ENCODE peak calls at places on chromosomes 2 and 18, in nine cellular contexts. Q is fibroblast of lung; F is CD8-positive, alpha-beta memory T cell; Y is effector memory CD4-positive, alpha-beta T cell; W is K562; K is sigmoid colon; Z is naive thymus-derived CD4-positive, alpha-beta T cell; G is left lung; T is thyroid gland. M is an unnamed sample.
A peak's percentile ranks its signal among the peaks of the same experiment; 100 is the strongest.

GRCh38 chr18:75207298-75208054 is 1.5 kb downstream of the PTGR3 start:
- DNase-seq in T (peak; percentile 52), W (peak; percentile 26), K (no peak), Z (no peak), Y (no peak), F (no peak), Q (peak; percentile 72), G (no peak), M (no peak)

GRCh38 chr2:60309326-60309725 is 244.1 kb downstream of the BCL11A start:
- DNase-seq in G (no peak), F (no peak), Q (no peak), T (no peak), K (no peak), W (no peak), Z (no peak), Y (no peak), M (no peak)

GRCh38 chr2:228094377-228094921 is 87.0 kb downstream of the SPHKAP start:
- DNase-seq in Y (no peak), G (no peak), W (no peak), F (no peak), Q (no peak), K (no peak), T (no peak), Z (no peak), M (no peak)

GRCh38 chr2:28296243-28296642 is 96.4 kb upstream of the FOSL2 start:
- DNase-seq in Z (no peak), T (no peak), Y (no peak), K (no peak), F (no peak), G (no peak), W (no peak), Q (peak; percentile 15), M (no peak)

GRCh38 chr2:13006829-13007715 is 290.3 kb downstream of the TRIB2 start:
- DNase-seq in G (no peak), K (peak; percentile 80), Q (peak; percentile 78), F (peak; percentile 40), Z (peak; percentile 50), Y (peak; percentile 34), W (peak; percentile 84), T (peak; percentile 39), M (peak; percentile 81)

GRCh38 chr2:45872211-45872610 is 220.7 kb downstream of the PRKCE start:
- DNase-seq in F (no peak), Q (no peak), Y (no peak), T (no peak), W (no peak), Z (no peak), G (no peak), K (no peak), M (no peak)

GRCh38 chr2:12738112-12738485 is 21.4 kb downstream of the TRIB2 start:
- DNase-seq in Q (peak; percentile 82), Z (no peak), T (no peak), W (no peak), Y (no peak), G (no peak), F (no peak), K (no peak), M (no peak)

GRCh38 chr2:69962986-69963730 is 1.7 kb upstream of the ASPRV1 start:
- DNase-seq in K (no peak), Z (no peak), W (no peak), T (no peak), Q (no peak), G (no peak), Y (no peak), F (no peak), M (no peak)

GRCh38 chr18:23460285-23461273 is 7.5 kb downstream of the RIOK3 start:
- DNase-seq in Y (no peak), Q (no peak), W (no peak), K (no peak), Z (no peak), T (no peak), F (no peak), G (no peak), M (no peak)

GRCh38 chr2:236949089-236949935 is 136.4 kb upstream of the COPS8 start:
- DNase-seq in W (no peak), Y (no peak), F (no peak), G (no peak), Z (no peak), K (peak; percentile 42), T (no peak), Q (no peak), M (no peak)

GRCh38 chr2:152126664-152127063 is 27.8 kb upstream of the CACNB4 start:
- DNase-seq in F (no peak), G (no peak), K (no peak), W (peak; percentile 23), Z (no peak), Q (no peak), T (no peak), Y (no peak), M (no peak)

GRCh38 chr18:37391698-37392548 is 173.7 kb downstream of the CELF4 start:
- DNase-seq in Y (no peak), F (no peak), K (no peak), W (peak; percentile 14), T (no peak), G (no peak), Z (no peak), Q (no peak), M (no peak)

GRCh38 chr2:110688594-110689091 is 10.8 kb upstream of the BUB1 start:
- DNase-seq in F (no peak), G (no peak), T (no peak), Q (no peak), Z (no peak), W (no peak), K (no peak), Y (no peak), M (no peak)

GRCh38 chr18:51561821-51562220 is 364.3 kb upstream of the MEX3C start:
- DNase-seq in Z (no peak), Y (no peak), K (no peak), W (no peak), F (no peak), G (no peak), T (peak; percentile 86), Q (no peak), M (no peak)

GRCh38 chr2:69154031-69154430 is 141.1 kb downstream of the ANTXR1 start:
- DNase-seq in F (no peak), G (no peak), Q (peak; percentile 82), W (no peak), Z (no peak), K (no peak), Y (no peak), T (no peak), M (no peak)

GRCh38 chr2:59301466-59302402 is 1060.6 kb upstream of the FANCL start:
- DNase-seq in Y (no peak), Q (peak; percentile 75), K (peak; percentile 68), Z (no peak), T (peak; percentile 40), G (no peak), W (peak; percentile 51), F (no peak), M (peak; percentile 59)

DNA sequence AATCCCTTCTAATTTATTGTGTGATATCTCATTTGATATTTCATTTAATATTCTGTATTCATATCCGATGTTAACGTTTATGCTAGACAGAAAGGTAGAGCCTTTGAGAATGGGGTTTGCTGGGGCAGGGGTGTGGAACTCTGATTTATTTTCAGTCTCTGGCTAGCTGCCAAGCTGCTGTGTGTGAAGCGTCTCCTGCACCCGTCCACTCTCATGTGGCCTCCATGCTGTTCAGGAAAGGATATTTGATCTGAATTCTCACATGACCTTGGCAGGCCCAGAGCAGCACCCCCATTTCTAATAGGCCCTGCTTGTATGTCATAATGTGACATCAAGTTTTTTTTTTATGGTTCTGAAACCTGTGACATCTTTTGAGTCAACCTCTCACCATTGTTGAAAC is 1.6 kb downstream of the IL1R1 start:
- DNase-seq in G (no peak), Z (no peak), K (no peak), T (peak; percentile 29), F (no peak), W (no peak), Q (peak; percentile 78), Y (no peak), M (no peak)
- H3K9me3 ChIP-seq in G (peaks cover 32% of the 10 kb centered on the region), Z (no peaks in the 10 kb centered on the region), K (no peaks in the 10 kb centered on the region), T (no peaks in the 10 kb centered on the region), F (peaks cover 4% of the 10 kb centered on the region), W (peaks cover 7% of the 10 kb centered on the region), Q (peaks cover 11% of the 10 kb centered on the region), Y (peaks cover 6% of the 10 kb centered on the region), M (peaks cover 2% of the 10 kb centered on the region)

GRCh38 chr2:16496426-16497388 is 168.9 kb downstream of the CYRIA start:
- DNase-seq in Q (no peak), K (no peak), F (no peak), W (no peak), T (no peak), Z (no peak), Y (no peak), G (no peak), M (no peak)
- H3K4me3 ChIP-seq in Q (no peak overlapping the region), K (no peak overlapping the region), F (no peak overlapping the region), W (no peak overlapping the region), T (no peak overlapping the region), Z (no peak overlapping the region), Y (no peak overlapping the region), G (no peak overlapping the region), M (no peak overlapping the region)

DNA sequence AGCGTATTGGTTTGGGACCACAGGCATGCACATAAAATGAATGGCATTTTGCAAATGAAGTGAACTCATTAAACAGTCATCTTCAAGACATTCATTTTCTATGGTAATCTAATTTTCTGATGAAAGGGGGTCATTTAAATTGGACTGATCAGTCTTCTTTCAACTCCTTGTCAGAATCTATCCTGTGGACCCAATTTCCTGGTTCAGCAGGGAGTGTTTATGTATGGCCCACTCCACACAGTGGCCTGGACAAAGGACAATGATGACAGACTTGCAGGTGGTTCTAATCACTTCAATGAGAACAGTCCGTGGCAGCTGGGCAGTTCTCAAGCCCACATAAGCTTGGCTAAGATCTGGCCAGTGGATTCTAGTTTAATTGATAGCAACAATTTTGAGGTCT is 448.1 kb downstream of the DCDC2C start:
- DNase-seq in F (no peak), W (no peak), T (no peak), Z (no peak), G (no peak), Y (no peak), K (no peak), Q (no peak), M (no peak)
- H3K9me3 ChIP-seq in F (peaks cover 7% of the 10 kb centered on the region), W (no peaks in the 10 kb centered on the region), T (no peaks in the 10 kb centered on the region), Z (no peaks in the 10 kb centered on the region), G (peaks cover 22% of the 10 kb centered on the region), Y (no peaks in the 10 kb centered on the region), K (no peaks in the 10 kb centered on the region), Q (no peaks in the 10 kb centered on the region), M (no peaks in the 10 kb centered on the region)

GRCh38 chr2:104864751-104865470 is 11.0 kb downstream of the POU3F3 start:
- DNase-seq in K (no peak), Y (no peak), T (no peak), W (no peak), Z (no peak), F (no peak), Q (no peak), G (no peak), M (no peak)

GRCh38 chr2:104863585-104864279 is 9.8 kb downstream of the POU3F3 start:
- DNase-seq in Z (no peak), Q (no peak), W (no peak), T (no peak), G (peak; percentile 58), F (no peak), Y (no peak), K (no peak), M (no peak)

GRCh38 chr2:104862061-104862941 is 8.4 kb downstream of the POU3F3 start:
- DNase-seq in T (no peak), W (no peak), Q (no peak), F (no peak), Y (no peak), Z (no peak), K (no peak), G (peak; percentile 65), M (no peak)

GRCh38 chr2:104863229-104863584 is 9.3 kb downstream of the POU3F3 start:
- DNase-seq in G (no peak), Q (no peak), W (no peak), F (no peak), Y (no peak), K (no peak), T (no peak), Z (no peak), M (no peak)

GRCh38 chr2:104864280-104864599 is 10.3 kb downstream of the POU3F3 start:
- DNase-seq in Z (no peak), F (no peak), G (no peak), K (no peak), Y (no peak), W (no peak), Q (no peak), T (no peak), M (no peak)
- H3K4me3 ChIP-seq in Z (no peak overlapping the region), F (no peak overlapping the region), G (no peak overlapping the region), K (no peak overlapping the region), Y (no peak overlapping the region), W (no peak overlapping the region), Q (no peak overlapping the region), T (no peak overlapping the region), M (no peak overlapping the region)